ENCODE peak calls at places on chromosomes 6 and 20, in seven cellular contexts. I is H9, M is IMR-90, V is mesendoderm, A is trophoblast cell, Q is H1, L is mesenchymal stem cell. G is an unnamed sample.

GRCh38 chr6:3139090-3139903 is 18.0 kb downstream of the TUBB2A start:
- DNase-seq in I (no peak), M (peak), V (no peak), A (peak), Q (no peak), L (peak), G (no peak)

GRCh38 chr6:68732423-68732822 is 97.3 kb downstream of the ADGRB3 start:
- DNase-seq in I (no peak), M (no peak), V (no peak), A (no peak), Q (no peak), L (no peak), G (no peak)

GRCh38 chr6:56656466-56656865 is 13.8 kb upstream of the DST start:
- DNase-seq in I (no peak), M (no peak), V (no peak), A (no peak), Q (no peak), L (no peak), G (no peak)

GRCh38 chr6:139540276-139540675 is 165.8 kb upstream of the CITED2 start:
- DNase-seq in I (no peak), M (peak), V (peak), A (no peak), Q (no peak), L (peak), G (no peak)

GRCh38 chr6:149230729-149231434 is 86.6 kb upstream of the TAB2 start:
- DNase-seq in I (no peak), M (no peak), V (no peak), A (no peak), Q (no peak), L (no peak), G (no peak)

GRCh38 chr6:33668328-33668727 is 43.2 kb downstream of the UQCC2 start:
- DNase-seq in I (no peak), M (no peak), V (no peak), A (no peak), Q (no peak), L (no peak), G (no peak)

GRCh38 chr20:51400051-51400926 is 142.2 kb downstream of the NFATC2 start:
- DNase-seq in I (no peak), M (no peak), V (no peak), A (no peak), Q (no peak), L (no peak), G (no peak)

GRCh38 chr6:20110478-20110877 is 101.8 kb downstream of the MBOAT1 start:
- DNase-seq in I (no peak), M (no peak), V (no peak), A (no peak), Q (no peak), L (no peak), G (no peak)

GRCh38 chr20:38271609-38272120 is 11.1 kb upstream of the KIAA1755 start:
- DNase-seq in I (no peak), M (no peak), V (no peak), A (no peak), Q (no peak), L (peak), G (no peak)

GRCh38 chr6:53651764-53652401 is 13.7 kb downstream of the KLHL31 start:
- DNase-seq in I (peak), M (peak), V (peak), A (peak), Q (peak), L (peak), G (peak)

GRCh38 chr6:129709451-129709908 is 497 bp downstream of the ARHGAP18 start:
- DNase-seq in I (no peak), M (peak), V (no peak), A (peak), Q (no peak), L (peak), G (no peak)

GRCh38 chr6:14246876-14247275 is 129.3 kb downstream of the CD83 start:
- DNase-seq in I (no peak), M (no peak), V (no peak), A (no peak), Q (no peak), L (no peak), G (no peak)

GRCh38 chr6:126033696-126034095 is 47.4 kb downstream of the TRMT11 start:
- DNase-seq in I (no peak), M (peak), V (peak), A (peak), Q (no peak), L (peak), G (peak)

GRCh38 chr6:111657146-111657545 is 51.5 kb upstream of the TRAF3IP2 start:
- DNase-seq in I (no peak), M (peak), V (no peak), A (peak), Q (no peak), L (peak), G (no peak)

GRCh38 chr6:35499372-35499771 is 2.5 kb upstream of the TEAD3 start:
- DNase-seq in I (no peak), M (no peak), V (no peak), A (no peak), Q (no peak), L (no peak), G (no peak)

GRCh38 chr6:168756009-168756634 is 315.1 kb downstream of the SMOC2 start:
- DNase-seq in I (peak), M (no peak), V (peak), A (peak), Q (no peak), L (peak), G (peak)

GRCh38 chr6:53986165-53986720 is 125.0 kb upstream of the MLIP start:
- DNase-seq in I (no peak), M (peak), V (peak), A (peak), Q (no peak), L (peak), G (peak)

GRCh38 chr6:163529605-163530004 is 115.1 kb downstream of the QKI start:
- DNase-seq in I (no peak), M (peak), V (no peak), A (peak), Q (no peak), L (peak), G (no peak)

GRCh38 chr6:7262037-7262461 is 51.0 kb downstream of the SSR1 start:
- DNase-seq in I (peak), M (no peak), V (peak), A (peak), Q (peak), L (no peak), G (no peak)

GRCh38 chr6:3546121-3546520 is 89.3 kb upstream of the SLC22A23 start:
- DNase-seq in I (no peak), M (no peak), V (no peak), A (no peak), Q (peak), L (no peak), G (no peak)

GRCh38 chr6:4085329-4085695 is 6.4 kb upstream of the FAM217A start:
- DNase-seq in I (no peak), M (peak), V (no peak), A (no peak), Q (no peak), L (no peak), G (no peak)

GRCh38 chr20:22342410-22342809 is 242.0 kb downstream of the FOXA2 start:
- DNase-seq in I (no peak), M (no peak), V (no peak), A (no peak), Q (no peak), L (no peak), G (no peak)

GRCh38 chr20:23641936-23642751 is 4.4 kb upstream of the CST3 start:
- DNase-seq in I (no peak), M (peak), V (no peak), A (peak), Q (no peak), L (peak), G (no peak)

GRCh38 chr6:16438677-16439615 is 200.6 kb downstream of the GMPR start:
- DNase-seq in I (no peak), M (peak), V (peak), A (no peak), Q (no peak), L (peak), G (peak)

DNA sequence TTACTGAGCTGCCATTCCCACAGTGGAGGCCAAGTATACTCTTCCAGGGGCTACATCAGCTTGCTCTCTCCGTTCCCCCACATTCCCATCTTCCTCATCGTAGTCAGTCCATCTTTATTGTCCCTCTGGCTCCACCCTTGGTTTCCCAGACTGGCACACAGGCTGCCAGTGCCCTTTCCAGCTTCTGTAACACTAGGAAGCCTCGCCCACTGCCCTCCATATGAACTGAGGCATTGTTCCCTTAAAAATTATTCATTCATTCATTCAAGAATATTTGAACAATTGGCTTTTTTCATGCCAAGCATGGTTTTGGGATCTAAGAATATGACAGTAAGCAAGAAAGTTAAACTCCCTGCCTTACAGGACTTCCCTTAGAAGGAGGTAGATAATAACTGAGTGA is 14.3 kb downstream of the ROS1 start:
- DNase-seq in I (no peak), M (no peak), V (no peak), A (no peak), Q (no peak), L (no peak), G (no peak)
- H4K8ac ChIP-seq in I (no peak), M (no peak), V (no peak), A (no peak), Q (no peak), L (no peak), G (no peak)

DNA sequence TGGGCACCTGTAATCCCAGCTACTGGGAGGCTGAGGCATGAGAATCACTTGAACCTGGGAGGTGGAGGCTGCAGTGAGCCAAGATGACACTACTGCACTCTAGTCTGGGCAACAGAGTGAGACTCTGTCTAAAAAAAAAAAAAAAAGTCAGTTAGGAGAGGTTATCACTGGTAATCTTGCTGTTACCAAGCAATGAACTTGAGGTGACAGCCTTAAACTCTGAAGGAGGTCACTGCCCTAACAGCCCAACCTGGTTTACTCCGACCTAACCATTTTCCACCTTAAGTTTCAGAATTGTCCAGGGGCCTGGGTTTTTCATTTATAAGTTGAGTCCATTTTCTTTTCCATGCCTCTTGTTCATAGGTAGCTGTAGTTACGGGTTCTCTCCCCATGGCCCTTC is 28.9 kb downstream of the SHLD1 start:
- DNase-seq in I (no peak), M (no peak), V (no peak), A (no peak), Q (no peak), L (no peak), G (no peak)
- H3K23ac ChIP-seq in I (no peak), M (no peak), V (no peak), A (no peak), Q (no peak), L (no peak), G (no peak)

DNA sequence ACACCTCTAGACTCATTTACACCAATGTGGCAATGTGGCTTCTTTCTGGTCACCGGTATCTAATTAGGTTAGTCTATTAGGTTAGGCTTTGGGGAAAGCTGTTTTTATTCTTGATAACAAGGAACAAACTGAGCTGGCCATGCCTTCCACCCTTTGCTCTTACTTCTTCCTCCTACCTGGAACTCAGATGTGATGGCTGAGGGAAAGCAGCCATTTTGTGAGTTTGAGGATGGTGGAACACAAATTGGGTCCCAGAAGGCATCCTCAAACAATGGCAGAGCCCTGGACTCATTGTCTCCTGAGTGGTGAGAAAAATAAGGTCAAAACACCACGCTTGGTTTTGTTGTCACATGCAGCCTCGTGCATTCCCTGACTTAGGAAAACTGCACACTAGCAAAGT is 7.7 kb downstream of the CDH4 start:
- DNase-seq in I (no peak), M (no peak), V (no peak), A (no peak), Q (no peak), L (no peak), G (no peak)
- H2AK5ac ChIP-seq in I (no peak), M (no peak), V (no peak), A (no peak), Q (no peak), L (no peak), G (no peak)

DNA sequence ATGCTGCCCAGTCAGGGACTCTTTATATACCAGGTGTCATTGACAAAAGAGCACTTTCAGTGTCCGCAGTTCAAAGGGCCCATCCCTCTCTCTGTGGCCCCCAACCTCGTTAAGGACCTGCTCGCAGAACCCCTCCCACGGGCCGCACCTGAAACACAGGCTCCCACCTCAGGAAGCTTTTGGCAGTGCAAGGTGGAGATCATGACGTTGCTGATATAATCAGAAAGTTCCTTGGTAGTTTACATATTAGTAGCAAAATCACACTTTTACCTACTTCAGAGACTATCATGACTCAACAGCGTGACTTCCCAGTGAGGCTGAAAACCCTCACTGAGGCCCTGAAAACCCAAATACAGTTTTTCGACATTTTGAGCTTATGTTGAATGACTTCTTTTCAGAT is 4.1 kb downstream of the TTLL2 start:
- DNase-seq in I (no peak), M (no peak), V (no peak), A (no peak), Q (no peak), L (no peak), G (no peak)
- H4K8ac ChIP-seq in I (no peak), M (no peak), V (no peak), A (no peak), Q (no peak), L (no peak), G (no peak)

GRCh38 chr20:3492669-3493068 is 21.9 kb downstream of the ATRN start:
- DNase-seq in I (no peak), M (no peak), V (no peak), A (no peak), Q (no peak), L (no peak), G (no peak)
- H3K23ac ChIP-seq in I (no peak), M (no peak), V (no peak), A (no peak), Q (no peak), L (no peak), G (no peak)

DNA sequence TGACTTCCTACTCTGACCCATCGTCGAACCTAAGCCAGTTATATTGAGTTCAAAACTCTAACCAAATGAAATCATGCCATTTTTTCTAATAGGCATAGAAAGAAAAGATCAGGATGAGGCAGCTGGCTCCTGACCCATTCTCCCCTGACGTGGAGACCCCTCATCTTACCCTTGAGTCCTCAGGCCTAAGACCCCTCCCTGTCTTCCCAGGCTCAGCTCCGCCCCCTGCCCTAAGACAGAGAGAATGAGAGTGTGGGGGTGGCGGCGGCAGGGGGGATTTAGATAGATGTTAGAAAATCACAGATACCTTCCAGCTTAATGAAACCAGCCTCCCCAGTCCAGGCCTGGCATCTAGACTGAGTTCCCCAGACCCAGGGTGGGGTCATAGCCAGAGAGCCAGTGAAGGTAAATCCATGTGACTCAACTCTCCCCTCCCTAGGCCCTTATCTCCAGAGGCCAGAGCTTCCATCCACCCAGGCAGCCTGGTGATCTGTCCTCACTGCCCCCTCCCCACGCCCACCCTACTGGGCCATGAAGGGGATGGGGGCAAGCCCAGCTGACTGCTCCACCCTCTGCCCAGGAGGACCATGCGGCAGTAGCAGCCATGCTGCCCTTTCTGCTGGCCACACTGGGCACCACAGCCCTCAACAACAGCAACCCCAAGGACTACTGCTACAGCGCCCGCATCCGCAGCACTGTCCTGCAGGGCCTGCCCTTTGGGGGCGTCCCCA is 6.8 kb downstream of the TMEM63B start:
- DNase-seq in I (no peak), M (no peak), V (peak), A (no peak), Q (no peak), L (no peak), G (no peak)
- H2AK5ac ChIP-seq in I (no peak), M (no peak), V (no peak), A (no peak), Q (no peak), L (no peak), G (peak)

G was measured in neuronal stem cell.